ENCODE peak calls at places on chromosomes 12 and 14, in six cellular contexts. D is astrocyte of the cerebellum, Y is adipocyte, B is epithelial cell of proximal tubule, Z is A549, U is K562. I is an unnamed sample.

GRCh38 chr12:86774841-86775386 is 518.7 kb upstream of the MGAT4C start:
- DNase-seq in Y (peak), U (no peak), B (no peak), Z (no peak), D (no peak), I (no peak)

GRCh38 chr14:33611405-33612183 is 339.3 kb downstream of the EGLN3 start:
- DNase-seq in Z (no peak), Y (peak), U (no peak), D (no peak), B (no peak), I (no peak)

GRCh38 chr12:104377507-104377812 is 73.9 kb downstream of the EID3 start:
- DNase-seq in D (no peak), U (no peak), Y (no peak), Z (no peak), B (no peak), I (no peak)

GRCh38 chr12:26658991-26659390 is 174.0 kb downstream of the ITPR2 start:
- DNase-seq in U (no peak), Z (no peak), B (no peak), D (no peak), Y (peak), I (no peak)

GRCh38 chr14:103910262-103910935 is 17.9 kb upstream of the TDRD9 start:
- DNase-seq in Y (peak), U (peak), B (no peak), D (peak), Z (peak), I (peak)

GRCh38 chr14:101873401-101873800 is 91.0 kb upstream of the DYNC1H1 start:
- DNase-seq in Y (no peak), B (no peak), D (no peak), Z (no peak), U (no peak), I (no peak)

GRCh38 chr12:51496907-51497306 is 72.3 kb downstream of the SLC4A8 start:
- DNase-seq in B (no peak), D (no peak), Z (no peak), U (no peak), Y (no peak), I (no peak)

GRCh38 chr12:111842556-111843396 is 748 bp downstream of the MAPKAPK5 start:
- DNase-seq in Z (peak), Y (peak), U (peak), D (no peak), B (no peak), I (peak)

DNA sequence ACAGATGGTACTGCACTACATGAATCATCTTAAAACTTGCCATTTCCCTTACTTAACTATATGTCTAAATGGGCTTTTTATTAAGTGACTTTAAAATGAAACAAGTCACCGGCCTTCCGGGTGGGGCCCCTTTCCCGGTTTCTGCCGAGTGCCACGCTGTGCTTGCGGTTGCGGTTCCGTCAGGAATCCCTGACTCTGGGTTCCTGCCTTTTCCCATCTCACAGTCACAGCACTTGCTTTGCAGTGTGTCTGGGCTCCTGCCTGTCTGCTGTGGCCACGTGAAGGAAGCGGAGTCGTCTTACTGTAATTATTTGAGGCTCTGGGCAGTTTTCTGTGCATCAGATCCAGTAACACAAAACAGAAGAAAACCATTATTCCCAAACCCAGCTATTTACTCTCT is 44.0 kb upstream of the FRMD6 start:
- DNase-seq in Y (peak), B (no peak), U (no peak), Z (no peak), D (no peak), I (peak)
- H3K4me3 ChIP-seq in Y (peak), B (no peak), U (no peak), Z (no peak), D (no peak), I (peak)

DNA sequence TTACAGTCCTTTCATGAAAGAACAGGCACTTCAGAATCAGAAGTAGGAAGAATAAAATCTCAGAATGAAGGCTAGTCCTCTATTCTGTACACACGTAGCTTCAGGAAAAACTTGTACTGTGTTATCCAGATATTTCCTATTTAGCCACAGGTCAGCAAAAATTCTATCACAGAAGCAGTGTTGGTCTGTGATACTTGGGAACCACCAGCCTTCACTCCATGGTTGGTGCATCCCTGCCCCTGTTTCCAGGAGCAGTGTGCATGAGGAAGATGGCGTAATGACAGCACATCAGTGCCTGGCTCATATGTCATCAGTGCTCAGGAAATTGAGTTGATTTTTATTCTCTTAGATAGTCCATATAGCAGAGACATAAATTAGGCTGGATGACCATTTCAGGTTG is 87.7 kb downstream of the SAMD4A start:
- DNase-seq in U (no peak), D (no peak), B (no peak), Z (no peak), Y (peak), I (no peak)
- H3K4me3 ChIP-seq in U (no peak), D (no peak), B (no peak), Z (no peak), Y (peak), I (no peak)

GRCh38 chr14:65333926-65334687 is 78.4 kb upstream of the FUT8 start:
- DNase-seq in Z (no peak), B (no peak), D (peak), U (no peak), Y (peak), I (peak)
- H3K4me3 ChIP-seq in Z (no peak), B (no peak), D (no peak), U (no peak), Y (peak), I (peak)

GRCh38 chr12:124993568-124994434 is at the start of gene BRI3BP:
- DNase-seq in U (peak), Y (peak), D (no peak), Z (peak), B (no peak), I (peak)
- H3K4me3 ChIP-seq in U (peak), Y (peak), D (peak), Z (peak), B (peak), I (peak)

GRCh38 chr14:105064001-105064400 is 1.2 kb downstream of the GPR132 start:
- DNase-seq in D (no peak), Z (no peak), U (no peak), Y (no peak), B (no peak), I (no peak)

GRCh38 chr14:105066285-105067071 is 1.2 kb upstream of the GPR132 start:
- DNase-seq in D (no peak), B (no peak), Z (no peak), Y (no peak), U (no peak), I (no peak)

GRCh38 chr14:105063041-105063440 is 2.2 kb downstream of the GPR132 start:
- DNase-seq in B (no peak), U (no peak), Y (no peak), D (no peak), Z (no peak), I (no peak)

GRCh38 chr14:105065280-105066228 is at the start of gene GPR132:
- DNase-seq in U (no peak), D (no peak), B (no peak), Z (no peak), Y (no peak), I (no peak)

GRCh38 chr14:105064721-105065143 is 498 bp downstream of the GPR132 start:
- DNase-seq in B (no peak), D (no peak), U (peak), Z (no peak), Y (no peak), I (peak)
- H3K4me3 ChIP-seq in B (no peak), D (no peak), U (no peak), Z (no peak), Y (no peak), I (no peak)

DNA sequence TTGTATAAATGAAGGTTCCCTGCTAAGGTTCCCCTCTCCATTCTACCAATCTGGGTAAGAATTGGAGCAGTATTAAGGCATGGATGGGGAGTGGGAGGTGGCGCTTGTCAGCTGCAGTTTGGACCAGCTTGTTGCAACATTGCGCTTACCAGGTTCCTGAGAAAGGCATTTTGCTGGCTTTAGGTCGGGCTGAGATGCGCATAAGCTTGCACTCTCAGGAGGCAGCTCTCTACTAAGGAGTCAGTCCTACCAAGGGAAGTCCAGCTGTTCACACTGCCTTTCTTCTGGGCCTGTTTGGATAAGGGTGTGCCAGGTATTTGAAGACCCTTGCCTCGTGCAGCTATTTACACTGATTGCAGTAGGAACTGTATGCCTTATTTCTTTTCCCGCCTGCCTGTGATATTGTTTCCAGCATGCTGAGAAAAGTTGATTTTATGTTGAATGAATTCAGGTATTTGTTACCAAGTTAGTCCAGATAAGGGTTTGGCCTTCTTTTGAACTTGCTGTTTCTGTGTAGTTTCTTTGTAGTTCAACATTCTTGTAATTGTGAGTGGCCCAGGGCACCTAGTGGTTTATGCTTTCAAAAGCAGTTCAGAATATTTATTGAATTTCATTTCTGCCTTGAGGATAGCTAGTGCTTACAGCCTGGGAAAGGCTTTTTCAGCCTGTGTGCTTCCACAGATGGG is 2.6 kb downstream of the MLEC start:
- DNase-seq in Y (peak), B (no peak), U (no peak), D (no peak), Z (no peak), I (no peak)
- H3K4me3 ChIP-seq in Y (peak), B (peak), U (peak), D (peak), Z (peak), I (peak)

DNA sequence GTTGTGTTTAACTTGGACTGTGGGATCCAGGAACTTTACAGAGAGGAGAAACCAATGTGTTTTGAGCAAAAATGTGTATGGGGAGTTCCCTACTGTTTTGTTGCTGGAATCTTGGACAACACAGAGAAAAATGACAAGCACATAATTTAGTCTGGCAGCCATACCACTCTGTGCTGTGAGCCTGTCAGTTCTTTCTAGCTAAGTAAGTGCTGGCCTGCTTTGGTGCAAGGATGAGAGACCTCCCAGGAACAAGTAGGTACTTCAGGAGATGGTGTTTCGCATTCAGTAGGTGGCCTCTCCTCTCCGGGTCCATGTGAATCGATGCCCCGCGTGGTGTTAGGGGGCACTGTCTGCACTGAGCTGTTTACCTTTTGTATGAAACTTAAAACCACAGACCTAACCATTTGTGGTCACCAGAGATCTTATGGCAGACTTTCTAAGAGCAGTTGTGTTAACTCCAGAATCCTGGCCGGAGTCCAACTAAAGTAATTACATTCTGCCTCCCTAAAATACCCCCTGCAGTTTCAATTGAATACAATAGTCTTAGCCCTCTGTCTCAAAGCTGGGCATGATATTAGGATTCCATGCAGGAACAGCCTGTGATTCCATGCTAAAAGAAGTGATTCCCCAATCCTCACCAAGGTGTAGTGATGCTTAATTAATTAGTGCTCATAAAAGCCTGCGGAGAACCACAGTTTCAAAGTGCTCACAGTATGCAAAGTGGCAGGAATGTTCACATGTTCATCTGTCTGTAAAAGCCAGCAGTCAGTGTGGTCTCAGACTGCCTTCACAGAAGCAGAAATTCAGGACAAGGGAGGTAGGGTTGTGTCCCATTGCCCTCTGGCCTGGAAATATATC is 64.2 kb downstream of the LLPH start:
- DNase-seq in Z (no peak), Y (peak), D (peak), B (no peak), U (no peak), I (peak)
- H3K4me3 ChIP-seq in Z (no peak), Y (no peak), D (no peak), B (no peak), U (no peak), I (no peak)

DNA sequence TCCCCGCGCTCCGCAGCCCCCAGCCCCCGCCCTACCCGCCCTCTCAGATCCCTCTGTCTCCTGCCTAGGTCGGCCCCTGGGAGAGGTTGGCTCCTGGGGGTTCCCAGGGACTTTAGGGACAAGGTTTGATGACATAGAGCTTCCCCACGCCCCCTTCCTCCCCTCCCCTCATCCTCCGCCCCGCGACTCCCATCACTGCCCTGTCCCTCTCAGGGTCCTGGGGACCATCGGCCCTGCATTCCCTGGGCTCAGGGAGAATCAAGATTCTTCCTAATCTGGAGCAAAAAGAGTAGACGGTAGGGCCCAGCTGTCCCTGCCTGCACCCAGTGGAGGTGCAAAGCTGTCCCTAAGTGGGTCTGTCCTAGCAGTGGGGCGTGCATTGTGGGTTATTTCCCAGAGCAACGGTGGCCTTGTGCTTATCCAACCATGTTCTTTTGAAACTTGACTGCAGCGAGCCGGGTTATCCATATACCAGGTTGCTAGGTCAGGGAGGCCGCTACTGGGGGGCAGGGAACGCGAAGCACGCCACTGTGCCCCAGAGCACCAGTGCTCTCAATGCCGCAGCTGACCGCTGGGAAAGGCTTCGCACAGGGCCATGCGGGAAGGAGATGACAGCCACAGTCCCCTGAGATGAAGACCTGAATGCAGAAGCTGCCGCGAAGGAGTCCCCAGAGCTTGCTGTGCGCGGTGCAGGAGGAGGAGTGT is 124.4 kb upstream of the PRMT8 start:
- DNase-seq in Z (no peak), U (no peak), B (no peak), D (no peak), Y (no peak), I (no peak)
- H3K4me3 ChIP-seq in Z (peak), U (no peak), B (peak), D (no peak), Y (no peak), I (no peak)

I was measured in foreskin fibroblast.